ENCODE peak calls at places on chromosomes 12 and 14, in four cellular contexts. B, G, L and U are unnamed samples.

GRCh38 chr14:90645842-90646443 is 170.3 kb downstream of the TTC7B start:
- DNase-seq in B (peak; percentile 32), G (no peak), L (peak; percentile 55), U (no peak)

GRCh38 chr12:121814429-121815119 is 10.8 kb downstream of the SETD1B start:
- DNase-seq in B (no peak), G (no peak), L (no peak), U (no peak)

GRCh38 chr12:65656904-65657351 is 167.4 kb upstream of the HMGA2 start:
- DNase-seq in B (no peak), G (peak; percentile 26), L (peak; percentile 97), U (no peak)

GRCh38 chr12:25025260-25025659 is 76.4 kb upstream of the BCAT1 start:
- DNase-seq in B (no peak), G (no peak), L (no peak), U (no peak)

GRCh38 chr14:100534528-100535286 is 52.5 kb downstream of the BEGAIN start:
- DNase-seq in B (no peak), G (no peak), L (no peak), U (peak; percentile 52)

GRCh38 chr14:51650721-51651387 is 856 bp upstream of the FRMD6 start:
- DNase-seq in B (no peak), G (no peak), L (no peak), U (peak; percentile 36)

GRCh38 chr12:122080149-122081107 is 1.9 kb downstream of the MLXIP start:
- DNase-seq in B (no peak), G (no peak), L (no peak), U (peak; percentile 76)

GRCh38 chr12:124744659-124745467 is 118.8 kb downstream of the SCARB1 start:
- DNase-seq in B (peak; percentile 78), G (peak; percentile 96), L (peak; percentile 76), U (peak; percentile 79)

GRCh38 chr14:100303179-100303578 is 3.1 kb downstream of the SLC25A29 start:
- DNase-seq in B (no peak), G (peak; percentile 41), L (no peak), U (peak; percentile 72)

GRCh38 chr12:16524378-16524777 is 81.6 kb downstream of the LMO3 start:
- DNase-seq in B (no peak), G (no peak), L (peak; percentile 8), U (no peak)

GRCh38 chr14:22530101-22530500 is 58.9 kb downstream of the DAD1 start:
- DNase-seq in B (no peak), G (no peak), L (no peak), U (no peak)

GRCh38 chr12:31117203-31118011 is 43.7 kb downstream of the DDX11 start:
- DNase-seq in B (peak; percentile 12), G (peak; percentile 80), L (peak; percentile 10), U (peak; percentile 80)

GRCh38 chr14:28121512-28122297 is 644.9 kb upstream of the FOXG1 start:
- DNase-seq in B (no peak), G (no peak), L (no peak), U (no peak)

GRCh38 chr12:123013185-123014095 is 33.0 kb downstream of the ARL6IP4 start:
- DNase-seq in B (no peak), G (no peak), L (no peak), U (no peak)

GRCh38 chr12:116389326-116389725 is 111.8 kb upstream of the MED13L start:
- DNase-seq in B (no peak), G (no peak), L (no peak), U (no peak)

GRCh38 chr12:106068296-106068695 is 70.5 kb downstream of the NUAK1 start:
- DNase-seq in B (no peak), G (no peak), L (no peak), U (no peak)

GRCh38 chr12:47184813-47185212 is 105.1 kb upstream of the AMIGO2 start:
- DNase-seq in B (no peak), G (no peak), L (no peak), U (no peak)

GRCh38 chr14:28754209-28754985 is 12.2 kb upstream of the FOXG1 start:
- DNase-seq in B (peak; percentile 77), G (peak; percentile 45), L (no peak), U (peak; percentile 58)

DNA sequence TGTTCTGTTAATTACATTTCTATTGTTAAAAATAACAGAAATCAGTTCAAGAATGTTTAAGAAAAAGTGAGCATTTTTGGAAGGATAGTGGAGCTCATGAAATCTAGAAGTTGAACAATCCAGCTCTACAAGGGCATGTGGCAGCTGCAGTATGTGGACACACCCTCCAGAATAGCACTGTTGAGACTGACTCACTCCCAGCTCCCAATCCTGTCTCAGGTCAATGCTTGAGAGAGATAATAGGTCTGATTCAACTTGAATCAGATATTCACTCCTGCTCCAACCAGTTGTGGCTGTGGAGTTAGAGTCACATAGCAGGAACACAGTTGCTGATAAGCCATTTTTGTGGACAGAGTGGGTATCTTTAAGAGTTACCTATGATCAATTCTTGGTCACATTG is 113.0 kb upstream of the NTF3 start:
- DNase-seq in B (no peak), G (no peak), L (peak; percentile 56), U (no peak)
- TF ChIP-seq RAD21 in B (no peak), G (no peak), L (peak; percentile 7), U (no peak)

DNA sequence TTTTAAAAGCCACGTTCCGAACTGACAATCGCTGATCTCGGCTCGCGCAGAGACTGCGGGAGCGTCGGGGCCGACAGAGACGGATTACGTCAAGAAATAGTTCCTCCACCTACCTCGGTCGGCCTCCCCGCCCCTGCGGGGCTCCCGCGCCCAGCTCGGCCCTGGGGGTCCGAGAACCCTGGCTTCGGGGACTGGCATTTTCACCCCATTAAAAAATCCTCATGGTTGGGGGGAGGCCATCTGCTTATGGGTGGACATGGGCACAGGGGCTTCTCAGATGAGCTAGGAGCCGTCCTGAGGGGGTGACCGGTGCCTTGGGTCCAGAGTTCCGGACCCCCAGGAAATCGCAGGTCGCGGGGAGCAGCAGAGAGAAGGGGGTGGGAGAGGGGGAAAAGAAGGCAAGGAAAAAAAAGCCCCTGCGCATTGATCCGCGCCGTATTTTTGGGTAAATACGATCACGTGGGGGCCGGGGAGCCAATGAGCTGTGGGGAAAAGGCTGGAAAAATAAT is 311 bp upstream of the HOXC9 start:
- DNase-seq in B (peak; percentile 30), G (peak; percentile 91), L (peak; percentile 75), U (peak; percentile 88)
- H3K27me3 ChIP-seq in B (peaks cover 14% of the 10 kb centered on the region), G (no peaks in the 10 kb centered on the region), L (no peaks in the 10 kb centered on the region), U (peaks cover 28% of the 10 kb centered on the region)

GRCh38 chr12:108586306-108586705 is 11.6 kb downstream of the TMEM119 start:
- DNase-seq in B (no peak), G (no peak), L (no peak), U (peak; percentile 14)

GRCh38 chr12:108584456-108585065 is 13.3 kb downstream of the TMEM119 start:
- DNase-seq in B (no peak), G (no peak), L (no peak), U (no peak)

GRCh38 chr12:108582981-108583770 is 14.7 kb downstream of the TMEM119 start:
- DNase-seq in B (no peak), G (no peak), L (no peak), U (no peak)

GRCh38 chr12:108582509-108582908 is 15.4 kb downstream of the TMEM119 start:
- DNase-seq in B (no peak), G (no peak), L (no peak), U (no peak)

DNA sequence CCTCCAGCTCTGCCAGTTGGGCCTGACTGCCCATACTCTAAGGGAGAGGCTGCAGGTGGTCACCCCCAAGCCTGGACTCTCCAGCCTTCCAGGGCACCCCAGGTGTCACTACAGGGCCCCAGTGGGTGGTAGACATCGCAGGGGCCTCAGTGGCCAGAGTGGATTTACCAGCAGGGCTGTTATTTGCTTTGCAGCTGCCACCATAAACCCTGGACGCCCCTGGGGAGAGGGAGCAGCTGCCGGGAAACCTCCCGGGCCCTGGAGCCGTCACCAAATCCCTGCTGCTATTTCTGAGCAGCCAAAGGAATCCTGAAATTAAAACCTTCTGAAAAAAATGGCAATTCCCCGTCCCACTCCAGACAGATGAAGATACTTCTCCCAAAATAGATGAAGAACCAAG is 13.9 kb downstream of the TMEM119 start:
- DNase-seq in B (no peak), G (no peak), L (no peak), U (no peak)
- TF ChIP-seq ELF1 in B (no peak), G (no peak), L (no peak), U (no peak)

GRCh38 chr12:19963972-19964371 is 404.4 kb upstream of the PDE3A start:
- DNase-seq in B (no peak), G (no peak), L (no peak), U (no peak)
- TF ChIP-seq RAD21 in B (no peak), G (no peak), L (no peak), U (no peak)

DNA sequence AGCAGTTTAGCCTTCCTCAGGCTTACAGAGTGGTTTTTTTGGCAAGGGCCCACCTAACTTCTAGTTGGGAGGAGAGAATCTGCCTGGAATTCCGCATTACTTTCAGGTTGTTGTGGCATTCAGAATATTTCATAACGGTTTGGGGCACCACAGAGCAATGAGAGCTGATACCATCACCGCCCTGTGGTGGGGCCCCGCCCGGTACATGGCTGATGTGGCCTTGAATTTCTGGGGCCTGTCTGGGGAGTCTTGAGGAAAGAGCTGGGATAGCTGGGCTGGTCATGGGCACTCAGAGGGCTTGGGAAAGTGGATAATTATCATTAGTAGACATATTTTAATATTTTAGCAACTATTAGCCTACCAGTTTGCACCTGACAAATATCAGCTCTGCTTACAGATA is 4.2 kb downstream of the TESPA1 start:
- DNase-seq in B (no peak), G (peak; percentile 59), L (no peak), U (no peak)
- H3K27me3 ChIP-seq in B (peaks cover 1% of the 10 kb centered on the region), G (no peaks in the 10 kb centered on the region), L (peaks cover 88% of the 10 kb centered on the region), U (peaks cover 4% of the 10 kb centered on the region)

GRCh38 chr12:92506460-92506859 is 196.3 kb upstream of the PLEKHG7 start:
- DNase-seq in B (no peak), G (no peak), L (no peak), U (no peak)
- TF ChIP-seq ELF1 in B (no peak), G (no peak), L (no peak), U (no peak)